ENCODE peak calls at places on chromosome 3, in seven cellular contexts. U is HEK293T, P is GM12878, K is WTC11, O is HCT116, J is HepG2, M is K562. L is an unnamed sample.

GRCh38 chr3:59438492-59438891 is 388.7 kb upstream of the CFAP20DC start:
- DNase-seq in M (no peak), K (no peak), O (no peak), J (no peak), P (no peak), U (no peak), L (no peak)

GRCh38 chr3:155080692-155081091 is 573 bp downstream of the MME start:
- DNase-seq in U (no peak), K (no peak), M (no peak), J (no peak), P (no peak), O (no peak), L (no peak)

GRCh38 chr3:176992565-176992964 is 204.7 kb downstream of the TBL1XR1 start:
- DNase-seq in P (no peak), J (no peak), O (no peak), U (no peak), K (no peak), M (no peak), L (no peak)

GRCh38 chr3:126998728-126999127 is 15.8 kb downstream of the PLXNA1 start:
- DNase-seq in P (no peak), K (no peak), O (no peak), U (no peak), M (no peak), J (no peak), L (no peak)

GRCh38 chr3:131285456-131285855 is 96.1 kb upstream of the NUDT16 start:
- DNase-seq in U (no peak), M (no peak), O (no peak), K (no peak), J (no peak), P (no peak), L (no peak)

GRCh38 chr3:107870989-107871638 is 219.7 kb downstream of the CD47 start:
- DNase-seq in J (no peak), O (no peak), K (no peak), U (no peak), M (peak), P (no peak), L (no peak)

GRCh38 chr3:56869157-56869889 is 67.6 kb upstream of the ARHGEF3 start:
- DNase-seq in J (no peak), M (no peak), U (no peak), K (no peak), P (no peak), O (no peak), L (no peak)

GRCh38 chr3:15647629-15648167 is 46.2 kb downstream of the BTD start:
- DNase-seq in K (no peak), P (peak), M (no peak), U (no peak), O (no peak), J (no peak), L (no peak)

GRCh38 chr3:72137865-72138861 is 353.2 kb upstream of the PROK2 start:
- DNase-seq in O (no peak), P (no peak), M (peak), U (no peak), J (no peak), K (no peak), L (no peak)

GRCh38 chr3:100992086-100993033 is 861 bp downstream of the ABI3BP start:
- DNase-seq in O (no peak), M (no peak), U (peak), P (no peak), K (no peak), J (no peak), L (no peak)

GRCh38 chr3:52408466-52408865 is 36.4 kb downstream of the SEMA3G start:
- DNase-seq in O (no peak), U (no peak), M (no peak), J (no peak), P (no peak), K (no peak), L (no peak)

DNA sequence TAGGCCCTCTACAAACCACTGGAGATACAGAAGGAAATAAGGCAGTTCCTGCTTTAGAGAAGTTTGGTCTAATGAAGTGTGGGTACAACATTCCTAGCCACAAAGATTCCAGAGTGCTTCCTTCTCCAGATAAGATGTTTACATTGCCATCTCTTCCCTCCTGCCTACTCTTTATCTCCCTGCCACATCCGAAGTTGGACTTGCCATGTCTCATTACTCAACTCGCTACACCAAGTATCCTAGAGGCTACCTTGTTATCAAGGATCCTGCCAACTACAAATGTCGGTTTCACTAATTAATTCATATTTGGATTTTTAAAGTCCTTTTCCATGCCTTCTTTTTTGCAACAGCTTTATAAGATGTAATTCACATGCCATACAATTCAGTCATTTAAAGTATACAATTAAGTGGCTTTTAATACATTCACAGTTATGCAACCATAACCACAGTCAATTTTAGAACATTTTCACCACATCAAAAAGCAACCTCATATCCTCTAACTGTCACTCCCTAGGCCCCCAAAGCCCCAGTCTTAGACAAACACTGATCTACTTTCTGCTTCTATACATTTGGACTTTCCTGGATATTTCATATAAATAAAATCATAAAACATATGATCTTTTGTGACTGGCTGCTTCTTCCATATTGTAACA is 53.7 kb upstream of the CSTA start:
- DNase-seq in K (no peak), P (no peak), O (no peak), M (no peak), U (no peak), J (no peak), L (no peak)
- TF ChIP-seq SP1 in K (no peak), P (no peak), O (no peak), M (no peak), U (no peak), J (no peak), L (no peak)

DNA sequence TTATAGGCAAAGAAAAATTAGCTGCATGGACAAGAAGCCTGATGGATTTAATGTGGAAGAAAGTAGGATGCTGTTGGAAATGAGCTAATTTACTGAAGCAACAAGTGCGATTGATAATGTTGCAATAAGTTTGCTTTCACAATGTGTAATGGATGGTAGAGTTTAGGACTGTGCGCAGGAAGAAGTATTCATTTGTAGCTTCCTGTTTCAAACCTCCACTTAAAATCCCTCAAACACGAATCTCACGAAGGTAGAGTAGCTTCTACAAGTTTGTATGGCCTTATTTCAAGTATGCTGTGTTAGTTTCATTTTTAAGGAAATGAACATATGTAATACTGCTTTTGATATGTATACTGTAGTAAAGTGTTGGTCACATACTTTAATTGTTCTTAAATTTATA is 42.3 kb downstream of the KCNH8 start:
- DNase-seq in U (no peak), P (no peak), J (no peak), O (no peak), K (no peak), M (no peak), L (no peak)
- TF ChIP-seq SP1 in U (no peak), P (no peak), J (no peak), O (no peak), K (no peak), M (no peak), L (no peak)

GRCh38 chr3:180828001-180828720 is 84.3 kb upstream of the FXR1 start:
- DNase-seq in O (no peak), U (no peak), J (no peak), P (no peak), K (no peak), M (no peak), L (no peak)

GRCh38 chr3:180827171-180827570 is 85.3 kb upstream of the FXR1 start:
- DNase-seq in P (no peak), K (no peak), J (no peak), O (no peak), M (no peak), U (no peak), L (no peak)

GRCh38 chr3:180828723-180829408 is 83.6 kb upstream of the FXR1 start:
- DNase-seq in U (no peak), P (no peak), M (no peak), K (no peak), J (no peak), O (no peak), L (no peak)

GRCh38 chr3:180829409-180830405 is 82.8 kb upstream of the FXR1 start:
- DNase-seq in O (no peak), M (no peak), K (no peak), U (no peak), P (no peak), J (no peak), L (no peak)
- TF ChIP-seq SP1 in O (no peak), M (no peak), K (no peak), U (no peak), P (no peak), J (no peak), L (no peak)

GRCh38 chr3:49723301-49723630 is 485 bp downstream of the GMPPB start:
- DNase-seq in M (peak), K (peak), J (peak), P (no peak), O (peak), U (no peak), L (no peak)

GRCh38 chr3:49722896-49723295 is 855 bp downstream of the GMPPB start:
- DNase-seq in K (no peak), O (no peak), M (no peak), J (no peak), U (no peak), P (no peak), L (no peak)

GRCh38 chr3:49725906-49726681 is 2.3 kb upstream of the GMPPB start:
- DNase-seq in J (no peak), O (no peak), M (no peak), P (no peak), K (no peak), U (no peak), L (no peak)

GRCh38 chr3:49723631-49724551 is at the start of gene GMPPB:
- DNase-seq in K (peak), M (peak), J (peak), P (peak), U (peak), O (peak), L (peak)

DNA sequence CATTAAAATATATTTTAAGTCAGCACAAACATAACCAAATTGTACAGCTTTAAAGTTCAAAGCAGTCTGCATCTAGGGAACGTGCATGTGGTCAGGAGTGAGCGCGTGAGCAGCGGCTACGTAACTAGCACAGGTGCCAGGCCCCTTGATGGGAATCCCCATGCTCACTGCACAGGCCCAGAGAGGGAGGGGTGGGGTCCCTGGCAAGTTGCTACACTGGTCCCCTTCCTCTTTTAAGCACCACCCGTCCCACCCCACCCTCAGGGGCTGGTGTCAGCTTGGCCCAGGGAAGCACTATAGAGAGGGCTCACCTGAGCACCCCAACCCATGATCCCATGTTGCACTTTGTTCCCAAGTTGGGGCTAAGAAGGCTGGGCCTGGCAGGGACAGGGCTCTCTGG is 835 bp upstream of the GMPPB start:
- DNase-seq in M (no peak), U (no peak), O (no peak), J (no peak), K (peak), P (no peak), L (peak)
- TF ChIP-seq SP1 in M (no peak), U (no peak), O (no peak), J (no peak), K (no peak), P (no peak), L (no peak)

DNA sequence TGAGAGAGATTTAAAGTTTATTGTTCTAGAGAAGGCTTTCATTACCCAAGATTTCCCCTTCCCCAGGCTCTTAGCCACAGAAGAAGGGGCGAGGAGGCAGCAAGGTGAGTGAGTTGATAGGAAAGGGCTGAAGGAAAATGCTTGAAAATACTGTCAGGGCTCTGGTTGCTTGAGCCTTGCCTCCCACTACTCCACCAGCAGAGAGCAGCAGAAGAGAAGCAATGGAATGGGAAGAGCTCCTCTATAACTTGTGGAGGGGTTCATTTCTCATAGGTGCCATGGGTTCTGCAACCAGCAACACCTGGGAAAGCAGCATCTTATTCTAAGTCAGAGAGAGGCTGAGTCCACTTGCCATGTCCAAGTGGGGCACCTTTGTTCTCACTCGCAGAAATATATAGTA is 184.0 kb upstream of the CNTN6 start:
- DNase-seq in U (peak), K (no peak), M (no peak), P (no peak), O (no peak), J (no peak), L (no peak)
- TF ChIP-seq SP1 in U (no peak), K (no peak), M (no peak), P (no peak), O (no peak), J (no peak), L (no peak)

DNA sequence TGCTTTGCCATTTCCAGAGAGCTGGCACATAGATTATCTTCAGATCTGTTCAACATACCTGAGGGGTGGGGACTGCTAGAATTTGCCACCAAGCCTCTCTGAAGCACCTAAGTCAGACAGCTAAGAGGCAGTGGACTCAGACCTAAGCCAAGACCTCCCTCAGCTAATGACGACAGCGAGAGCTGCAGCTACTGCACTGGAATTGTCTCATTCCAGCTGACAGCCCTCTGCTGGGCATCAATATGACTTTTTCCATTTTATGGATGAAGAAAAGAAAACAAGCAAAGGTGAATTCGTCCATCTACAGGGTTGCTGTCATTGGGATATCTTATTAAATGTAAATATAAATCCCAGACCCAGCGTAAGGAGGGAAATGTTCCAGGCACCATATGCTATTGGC is 85.3 kb upstream of the LRTM1 start:
- DNase-seq in P (no peak), J (no peak), U (peak), O (no peak), M (peak), K (no peak), L (no peak)
- TF ChIP-seq SP1 in P (no peak), J (no peak), U (no peak), O (no peak), M (no peak), K (no peak), L (no peak)

GRCh38 chr3:188749010-188749617 is 422.7 kb upstream of the TPRG1 start:
- DNase-seq in O (peak), M (peak), J (no peak), P (no peak), K (peak), U (peak), L (peak)
- TF ChIP-seq SP1 in O (no peak), M (no peak), J (no peak), P (no peak), K (no peak), U (no peak), L (no peak)

GRCh38 chr3:10772230-10773161 is 43.5 kb upstream of the SLC6A11 start:
- DNase-seq in K (peak), M (peak), O (no peak), U (peak), J (peak), P (no peak), L (peak)
- TF ChIP-seq SP1 in K (no peak), M (no peak), O (no peak), U (no peak), J (no peak), P (no peak), L (no peak)

DNA sequence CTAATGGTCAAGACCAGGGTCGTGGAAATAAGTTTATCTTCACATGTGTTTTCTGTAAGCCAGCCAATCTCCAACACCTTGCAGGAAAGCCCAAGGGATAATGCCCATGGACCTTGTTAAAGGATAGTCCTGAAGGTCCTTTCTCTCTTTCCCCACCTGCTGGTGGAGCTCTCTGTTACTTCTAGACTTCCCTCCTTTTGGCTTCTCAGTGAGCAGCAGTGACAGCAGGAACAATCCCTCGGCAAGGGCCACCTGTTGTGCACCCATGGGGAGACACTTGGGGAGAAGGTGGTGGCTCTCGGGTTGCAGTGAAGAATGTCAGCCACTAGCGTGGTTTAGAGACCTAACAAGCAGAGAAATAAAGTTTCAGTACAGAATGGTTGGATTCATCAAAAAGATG is 84.0 kb upstream of the OSBPL11 start:
- DNase-seq in M (peak), J (peak), K (no peak), P (no peak), U (peak), O (no peak), L (no peak)
- TF ChIP-seq SP1 in M (no peak), J (no peak), K (no peak), P (no peak), U (no peak), O (no peak), L (no peak)

DNA sequence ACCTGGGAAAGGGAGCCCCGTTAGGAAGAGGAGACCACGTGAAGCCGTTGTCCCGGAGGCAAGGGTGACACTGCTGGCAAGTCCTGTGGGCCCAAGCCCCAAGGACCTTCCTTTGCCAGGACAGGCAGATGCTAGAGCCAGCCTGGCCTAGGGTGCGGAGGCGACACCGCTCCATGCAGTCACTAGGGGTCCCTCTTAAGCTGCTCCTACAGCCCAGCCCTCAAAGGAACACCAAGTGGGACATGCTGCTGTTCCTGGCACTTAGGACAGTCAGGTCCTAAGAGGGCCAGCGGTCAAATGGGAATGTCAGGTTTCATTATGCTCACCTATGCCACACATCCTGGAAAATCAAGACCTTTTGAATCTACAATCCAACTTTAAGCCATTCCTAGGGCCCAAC is 59.7 kb downstream of the RPN1 start:
- DNase-seq in K (peak), U (peak), J (peak), P (no peak), O (no peak), M (peak), L (no peak)
- TF ChIP-seq SP1 in K (no peak), U (no peak), J (no peak), P (no peak), O (no peak), M (no peak), L (no peak)

L was measured in H1.